ENCODE peak calls at places on chromosomes 2 and 18, in seven cellular contexts. G is tibial artery, C is Peyer's patch, W is MM.1S, V is esophagus squamous epithelium, J is astrocyte, Z is heart left ventricle. H is an unnamed sample. For H3K4me1, the result is how much of the 10 kb centered on the place peaks cover.

GRCh38 chr2:207227062-207227748 is 61.5 kb upstream of the KLF7 start:
- DNase-seq in J (peak), V (no peak), W (no peak), C (no peak), G (no peak), Z (peak), H (no peak)

GRCh38 chr2:30601375-30601774 is 154.3 kb downstream of the LCLAT1 start:
- DNase-seq in Z (no peak), W (no peak), C (no peak), V (no peak), G (no peak), J (peak), H (no peak)

GRCh38 chr2:75155115-75155514 is 44.2 kb downstream of the TACR1 start:
- DNase-seq in G (no peak), J (no peak), C (no peak), V (no peak), Z (no peak), W (no peak), H (no peak)

GRCh38 chr2:197873293-197873701 is 68.9 kb downstream of the PLCL1 start:
- DNase-seq in J (peak), V (no peak), Z (peak), G (no peak), W (no peak), C (no peak), H (no peak)

GRCh38 chr2:174666312-174666711 is 68.7 kb upstream of the WIPF1 start:
- DNase-seq in V (no peak), G (no peak), W (no peak), C (no peak), Z (no peak), J (no peak), H (no peak)

GRCh38 chr2:144015655-144016245 is 504.2 kb downstream of the ZEB2 start:
- DNase-seq in V (no peak), C (no peak), J (peak), Z (no peak), W (no peak), G (no peak), H (no peak)

GRCh38 chr2:97748397-97748796 is 35.0 kb downstream of the ZAP70 start:
- DNase-seq in C (no peak), Z (peak), G (no peak), V (no peak), J (no peak), W (peak), H (no peak)

GRCh38 chr2:228181098-228182019 is at the start of gene SPHKAP:
- DNase-seq in C (no peak), Z (peak), W (no peak), J (no peak), V (no peak), G (peak), H (no peak)

GRCh38 chr2:188787661-188788044 is 186.5 kb upstream of the COL3A1 start:
- DNase-seq in C (no peak), V (no peak), G (no peak), W (no peak), Z (no peak), J (peak), H (no peak)

GRCh38 chr2:170191166-170191872 is 13.4 kb downstream of the MYO3B start:
- DNase-seq in C (no peak), V (no peak), Z (no peak), W (no peak), G (no peak), J (no peak), H (no peak)

GRCh38 chr18:37442477-37442876 is 123.1 kb downstream of the CELF4 start:
- DNase-seq in J (no peak), Z (no peak), G (no peak), C (no peak), V (no peak), W (no peak), H (no peak)

GRCh38 chr2:179966778-179967394 is 40.2 kb downstream of the CWC22 start:
- DNase-seq in G (no peak), C (no peak), J (no peak), V (no peak), W (no peak), Z (no peak), H (no peak)

GRCh38 chr2:216490061-216490460 is 8.6 kb upstream of the RPL37A start:
- DNase-seq in Z (no peak), W (no peak), J (peak), G (no peak), C (no peak), V (no peak), H (no peak)

GRCh38 chr2:15284601-15285000 is 276.5 kb downstream of the NBAS start:
- DNase-seq in C (no peak), J (no peak), G (no peak), V (no peak), W (no peak), Z (no peak), H (no peak)

GRCh38 chr2:200618590-200619021 is 32.8 kb downstream of the AOX1 start:
- DNase-seq in Z (no peak), G (no peak), W (no peak), C (no peak), J (no peak), V (no peak), H (no peak)

GRCh38 chr2:102139851-102140250 is 2.7 kb upstream of the IL1R1 start:
- DNase-seq in G (no peak), J (peak), V (no peak), C (no peak), W (no peak), Z (no peak), H (no peak)

GRCh38 chr2:118190365-118190916 is 102.2 kb downstream of the INSIG2 start:
- DNase-seq in Z (no peak), G (no peak), W (no peak), V (no peak), C (no peak), J (no peak), H (no peak)

GRCh38 chr2:26483501-26483900 is 5.6 kb upstream of the OTOF start:
- DNase-seq in G (no peak), Z (no peak), V (no peak), J (no peak), W (no peak), C (no peak), H (no peak)

GRCh38 chr2:215749092-215749957 is 264.0 kb downstream of the MREG start:
- DNase-seq in W (no peak), V (no peak), G (peak), Z (peak), J (peak), C (peak), H (peak)

GRCh38 chr2:98460573-98461560 is 16.2 kb downstream of the INPP4A start:
- DNase-seq in Z (peak), G (no peak), C (no peak), W (peak), J (no peak), V (no peak), H (peak)

GRCh38 chr2:120847700-120848321 is 112.1 kb downstream of the GLI2 start:
- DNase-seq in W (no peak), J (no peak), V (no peak), Z (no peak), G (peak), C (peak), H (no peak)

GRCh38 chr2:159285929-159286708 is at the start of gene WDSUB1:
- DNase-seq in J (peak), Z (peak), V (no peak), W (peak), G (peak), C (peak), H (peak)

GRCh38 chr18:74097803-74098202 is 49.8 kb downstream of the FBXO15 start:
- DNase-seq in Z (no peak), C (no peak), G (no peak), J (no peak), V (no peak), W (no peak), H (no peak)

GRCh38 chr2:104434363-104434792 is 419.5 kb upstream of the POU3F3 start:
- DNase-seq in W (peak), C (peak), G (no peak), Z (no peak), V (no peak), J (peak), H (no peak)

GRCh38 chr18:8952796-8953760 is 149.4 kb upstream of the NDUFV2 start:
- DNase-seq in V (no peak), Z (no peak), W (no peak), G (no peak), J (peak), C (no peak), H (no peak)
- TF ChIP-seq CTCF in V (no peak), Z (no peak), W (no peak), G (no peak), J (no peak), C (no peak), H (no peak)

DNA sequence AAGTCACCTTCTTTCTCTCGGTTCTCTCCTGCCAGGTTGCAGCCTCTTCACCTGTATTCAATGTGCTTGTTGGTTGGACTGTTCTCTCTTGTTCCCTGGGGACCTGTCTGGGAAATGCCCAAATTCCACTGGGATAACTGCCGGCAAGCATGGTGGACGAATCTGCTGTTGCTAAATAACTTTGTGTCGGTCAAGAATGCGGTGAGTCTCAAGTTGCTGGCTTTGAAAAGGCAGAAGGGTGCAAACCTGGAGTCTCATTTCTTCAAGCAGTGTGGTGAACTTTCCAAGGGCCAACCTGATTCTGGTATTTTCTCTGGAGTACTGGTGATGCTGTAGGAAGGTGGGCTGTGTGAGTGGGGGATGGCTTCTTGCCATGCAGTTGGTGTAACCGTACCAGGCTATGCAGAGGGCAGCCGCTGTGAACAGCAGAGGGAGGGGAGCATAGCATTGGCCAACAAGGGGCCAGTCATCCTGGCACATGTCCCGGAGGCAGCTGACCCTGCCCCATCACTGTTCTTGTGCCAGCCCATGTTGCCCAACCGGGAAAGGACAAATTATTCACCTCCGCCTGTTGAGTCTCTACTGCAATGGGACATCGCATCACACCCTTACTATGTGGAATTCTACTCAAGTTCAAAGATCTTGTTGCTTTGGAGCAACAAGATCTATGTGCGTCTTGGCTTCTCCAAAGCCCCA is 88.1 kb upstream of the SEC11C start:
- DNase-seq in G (peak), Z (no peak), C (no peak), J (no peak), V (no peak), W (no peak), H (peak)
- H3K27ac ChIP-seq in G (peak), Z (no peak), C (no peak), J (no peak), V (no peak), W (no peak), H (peak)

GRCh38 chr2:217939629-217940245 is 63.1 kb downstream of the TNS1 start:
- DNase-seq in V (no peak), J (no peak), W (no peak), Z (peak), C (no peak), G (peak), H (no peak)

GRCh38 chr2:217938038-217938437 is 64.8 kb downstream of the TNS1 start:
- DNase-seq in C (no peak), W (no peak), V (no peak), Z (peak), G (no peak), J (no peak), H (no peak)

GRCh38 chr2:217940261-217941220 is 62.3 kb downstream of the TNS1 start:
- DNase-seq in G (no peak), V (no peak), W (no peak), Z (peak), J (no peak), C (no peak), H (no peak)

GRCh38 chr2:217937446-217937845 is 65.3 kb downstream of the TNS1 start:
- DNase-seq in W (no peak), V (no peak), J (no peak), G (no peak), C (no peak), Z (peak), H (no peak)

DNA sequence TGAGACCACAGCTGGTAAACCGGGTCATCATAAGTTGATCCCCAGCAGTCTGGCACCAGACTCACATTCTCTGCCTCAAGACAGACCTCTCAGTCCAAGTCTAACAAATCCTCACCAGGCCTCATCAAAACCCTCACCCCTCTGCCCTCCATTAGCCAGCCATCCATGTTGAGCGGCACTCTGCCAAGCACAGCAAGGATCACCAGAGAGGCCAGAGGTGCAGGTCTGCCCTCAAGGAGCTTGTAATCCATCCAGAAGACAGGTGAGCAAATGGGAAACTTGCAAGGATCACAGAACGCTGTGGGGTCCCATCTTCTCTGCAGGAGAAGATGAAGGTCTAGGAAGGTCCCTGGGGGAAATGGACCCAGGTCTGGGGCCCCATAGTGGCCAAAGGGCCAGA is 63.6 kb downstream of the TNS1 start:
- DNase-seq in Z (peak), G (no peak), V (no peak), J (no peak), W (no peak), C (no peak), H (no peak)
- H3K4me1 ChIP-seq in Z (half or more), G (under half), V (half or more), J (half or more), W (under half), C (under half), H (under half)

GRCh38 chr2:59888015-59888414 is 665.4 kb downstream of the BCL11A start:
- DNase-seq in V (no peak), C (no peak), G (no peak), J (no peak), Z (no peak), W (peak), H (no peak)
- TF ChIP-seq CTCF in V (no peak), C (no peak), G (no peak), J (no peak), Z (no peak), W (no peak), H (no peak)

GRCh38 chr2:12201369-12201768 is 454.9 kb downstream of the LPIN1 start:
- DNase-seq in C (no peak), W (no peak), Z (no peak), J (no peak), V (no peak), G (no peak), H (no peak)
- H3K27ac ChIP-seq in C (no peak), W (no peak), Z (no peak), J (no peak), V (no peak), G (no peak), H (no peak)

DNA sequence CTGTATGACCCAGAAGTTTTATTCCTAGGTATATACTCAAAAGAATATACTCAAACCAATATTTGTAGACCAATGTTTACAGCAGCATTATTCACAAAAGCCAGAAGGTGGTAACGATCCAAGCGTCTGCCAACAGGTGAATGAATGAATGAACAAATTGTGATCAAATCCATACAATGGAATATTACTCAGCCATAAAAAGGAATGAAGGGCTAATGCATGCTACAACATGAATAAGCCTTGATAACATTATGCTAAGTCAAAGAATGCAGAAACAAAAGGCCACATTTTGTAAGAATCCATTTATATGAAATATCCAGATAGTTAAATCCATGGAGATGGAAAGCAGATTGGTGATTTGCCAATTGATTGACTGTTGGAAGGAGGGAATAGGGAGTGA is 5.5 kb upstream of the CD226 start:
- DNase-seq in J (no peak), C (no peak), G (no peak), Z (no peak), V (no peak), W (no peak), H (no peak)
- H3K4me1 ChIP-seq in J (under half), C (under half), G (under half), Z (under half), V (under half), W (under half), H (under half)

GRCh38 chr2:54755641-54756326 is 32.3 kb downstream of the EML6 start:
- DNase-seq in C (no peak), G (no peak), Z (no peak), V (no peak), W (peak), J (no peak), H (no peak)
- TF ChIP-seq CTCF in C (no peak), G (no peak), Z (no peak), V (peak), W (peak), J (no peak), H (no peak)